ENCODE peak calls at places on chromosomes 1 and 21, in five cellular contexts. E is foreskin keratinocyte, R is tibial nerve, J is caudate nucleus, M is AG04450. K is an unnamed sample.
A peak's percentile ranks its signal among the peaks of the same experiment; 100 is the strongest.

GRCh38 chr1:247400685-247401084 is 15.3 kb upstream of the NLRP3 start:
- DNase-seq in M (no peak), R (no peak), J (no peak), E (no peak), K (no peak)

GRCh38 chr1:36881541-36881940 is 152.8 kb downstream of the GRIK3 start:
- DNase-seq in J (no peak), R (no peak), E (no peak), M (no peak), K (peak; percentile 35)

GRCh38 chr1:16451868-16452528 is 11.5 kb downstream of the NECAP2 start:
- DNase-seq in E (no peak), M (no peak), R (no peak), J (no peak), K (no peak)

GRCh38 chr1:64664287-64664686 is 80.6 kb upstream of the RAVER2 start:
- DNase-seq in J (peak; percentile 44), R (no peak), M (no peak), E (no peak), K (no peak)

GRCh38 chr21:41832230-41833137 is 46.7 kb downstream of the PRDM15 start:
- DNase-seq in E (no peak), R (no peak), J (no peak), M (no peak), K (no peak)

GRCh38 chr1:109404838-109405237 is 7.1 kb upstream of the SORT1 start:
- DNase-seq in M (no peak), R (no peak), J (no peak), E (no peak), K (no peak)

GRCh38 chr1:147897030-147897756 is 5.4 kb upstream of the GJA8 start:
- DNase-seq in R (no peak), M (no peak), E (peak; percentile 19), J (no peak), K (no peak)

GRCh38 chr1:58883037-58883887 is 99.4 kb upstream of the JUN start:
- DNase-seq in E (peak; percentile 96), M (peak; percentile 79), R (peak; percentile 63), J (no peak), K (no peak)

GRCh38 chr21:44845418-44846200 is 27.7 kb upstream of the SUMO3 start:
- DNase-seq in J (no peak), R (peak; percentile 21), E (peak; percentile 36), M (no peak), K (no peak)

GRCh38 chr1:145978860-145979745 is 14.6 kb downstream of the POLR3GL start:
- DNase-seq in M (peak; percentile 99), R (peak; percentile 89), J (peak; percentile 80), E (peak; percentile 99), K (peak; percentile 96)

GRCh38 chr1:56584910-56585528 is 5.7 kb upstream of the PLPP3 start:
- DNase-seq in M (peak; percentile 49), R (no peak), J (no peak), E (peak; percentile 28), K (no peak)

GRCh38 chr1:154866257-154866994 is 3.7 kb downstream of the KCNN3 start:
- DNase-seq in J (no peak), E (no peak), R (no peak), M (no peak), K (no peak)

GRCh38 chr1:70586046-70586445 is 175.0 kb downstream of the CTH start:
- DNase-seq in J (no peak), M (no peak), E (no peak), R (no peak), K (no peak)

GRCh38 chr1:198096390-198096789 is 60.4 kb upstream of the NEK7 start:
- DNase-seq in E (no peak), J (no peak), M (no peak), R (no peak), K (no peak)

GRCh38 chr1:204321665-204322064 is 38.1 kb downstream of the PLEKHA6 start:
- DNase-seq in R (no peak), M (no peak), J (no peak), E (peak; percentile 39), K (no peak)

GRCh38 chr21:33734818-33735217 is 92.5 kb downstream of the ITSN1 start:
- DNase-seq in M (no peak), E (no peak), R (no peak), J (no peak), K (no peak)

GRCh38 chr1:10936998-10937901 is 75.2 kb upstream of the TARDBP start:
- DNase-seq in J (no peak), E (peak; percentile 21), M (no peak), R (no peak), K (no peak)

GRCh38 chr1:111967067-111967690 is 22.3 kb downstream of the KCND3 start:
- DNase-seq in R (no peak), E (no peak), M (no peak), J (no peak), K (no peak)

GRCh38 chr1:115665746-115666145 is 24.0 kb downstream of the VANGL1 start:
- DNase-seq in M (no peak), J (no peak), R (no peak), E (no peak), K (no peak)

GRCh38 chr1:205542367-205542766 is 37.9 kb downstream of the CDK18 start:
- DNase-seq in R (no peak), M (no peak), E (no peak), J (no peak), K (no peak)

GRCh38 chr1:91736999-91737615 is 148.8 kb downstream of the TGFBR3 start:
- DNase-seq in E (peak; percentile 93), J (no peak), M (no peak), R (no peak), K (no peak)

GRCh38 chr1:116151739-116152576 is 40.8 kb downstream of the MAB21L3 start:
- DNase-seq in M (peak; percentile 21), J (peak; percentile 80), E (peak; percentile 49), R (peak; percentile 48), K (peak; percentile 84)

GRCh38 chr21:44962481-44962966 is 22.7 kb downstream of the SLX9 start:
- DNase-seq in E (peak; percentile 92), R (no peak), M (peak; percentile 99), J (no peak), K (no peak)

GRCh38 chr21:42235593-42235992 is 16.7 kb downstream of the ABCG1 start:
- DNase-seq in E (no peak), J (no peak), M (no peak), R (no peak), K (no peak)

GRCh38 chr1:170075186-170075585 is 691 bp upstream of the KIFAP3 start:
- DNase-seq in R (no peak), J (no peak), E (no peak), M (no peak), K (no peak)

GRCh38 chr1:43836267-43836951 is 97.2 kb upstream of the ARTN start:
- DNase-seq in M (no peak), R (no peak), E (peak; percentile 82), J (peak; percentile 25), K (no peak)

GRCh38 chr1:89466307-89466925 is 58.2 kb upstream of the LRRC8B start:
- DNase-seq in J (no peak), M (no peak), R (no peak), E (no peak), K (no peak)

GRCh38 chr1:68087184-68087583 is 36.8 kb upstream of the DIRAS3 start:
- DNase-seq in J (no peak), R (no peak), E (no peak), M (no peak), K (no peak)

DNA sequence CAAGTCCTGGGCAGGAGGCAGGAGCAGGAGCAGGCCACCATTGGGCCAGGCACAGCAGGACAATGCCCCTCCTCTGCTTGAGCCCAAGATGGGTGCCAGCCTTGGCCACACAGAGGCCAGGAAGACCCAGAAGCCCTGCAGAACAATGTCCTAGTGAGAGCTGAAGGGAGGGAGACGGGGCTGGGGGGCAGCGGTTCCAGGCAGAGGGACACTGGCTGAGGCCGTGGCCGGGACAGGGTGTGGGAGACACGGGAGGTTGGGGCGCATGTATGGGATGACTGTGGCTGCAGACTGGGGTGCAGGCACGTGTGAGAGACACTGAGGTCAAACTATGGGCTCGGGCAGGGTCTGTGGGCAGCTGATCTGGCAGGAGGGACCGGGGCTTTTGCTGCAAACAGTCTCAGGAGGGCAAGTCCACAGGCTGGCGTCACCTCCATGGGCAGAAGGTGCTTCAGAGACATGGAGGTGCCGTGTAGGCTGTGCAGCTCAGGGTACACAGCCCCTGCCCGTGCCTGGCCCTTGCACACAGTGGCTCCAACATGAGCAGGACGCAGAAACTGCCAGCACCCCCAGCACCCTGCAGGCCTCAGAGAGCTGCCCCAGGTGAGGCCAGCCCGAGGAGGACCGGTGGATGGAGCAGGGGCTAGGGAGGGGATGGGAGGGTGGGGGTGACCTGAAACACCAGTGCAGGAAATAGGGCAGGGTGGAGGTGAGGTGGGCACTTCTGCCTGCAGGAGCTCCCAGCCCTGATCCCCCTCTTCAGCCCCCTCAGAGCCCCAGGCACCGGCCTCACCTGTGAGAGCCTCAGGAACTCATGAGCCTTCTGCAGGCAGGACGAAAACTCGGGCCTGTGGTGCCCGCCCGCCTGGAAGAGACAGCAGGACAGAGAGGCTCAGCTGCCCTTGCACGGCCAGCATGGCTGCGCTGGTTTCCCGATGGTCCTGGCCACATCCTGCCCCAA is 19.5 kb downstream of the LSS start:
- DNase-seq in M (no peak), J (no peak), E (no peak), R (no peak), K (no peak)
- H3K27ac ChIP-seq in M (no peak overlapping the region), J (no peak overlapping the region), E (no peak overlapping the region), R (no peak overlapping the region), K (no peak overlapping the region)

GRCh38 chr1:27111771-27112573 is 43.0 kb downstream of the SLC9A1 start:
- DNase-seq in M (peak; percentile 99), E (peak; percentile 100), J (peak; percentile 43), R (peak; percentile 44), K (peak; percentile 92)
- H3K27ac ChIP-seq in M (peak overlapping the region; percentile 90), E (no peak overlapping the region), J (peak overlapping the region; percentile 32), R (no peak overlapping the region), K (peak overlapping the region; percentile 64)

GRCh38 chr1:101240041-101240430 is 3.2 kb downstream of the S1PR1 start:
- DNase-seq in E (no peak), J (no peak), R (no peak), M (no peak), K (no peak)

GRCh38 chr1:101239095-101240040 is 2.5 kb downstream of the S1PR1 start:
- DNase-seq in M (no peak), J (no peak), R (no peak), E (no peak), K (no peak)

GRCh38 chr1:101242331-101243050 is 5.7 kb downstream of the S1PR1 start:
- DNase-seq in M (no peak), J (no peak), E (no peak), R (no peak), K (no peak)

GRCh38 chr1:101238681-101239094 is 1.9 kb downstream of the S1PR1 start:
- DNase-seq in J (peak; percentile 57), M (peak; percentile 72), R (peak; percentile 70), E (peak; percentile 82), K (peak; percentile 86)

GRCh38 chr1:101241485-101242225 is 4.8 kb downstream of the S1PR1 start:
- DNase-seq in R (no peak), J (no peak), E (no peak), M (no peak), K (no peak)
- H3K27ac ChIP-seq in R (no peak overlapping the region), J (peak overlapping the region; percentile 53), E (no peak overlapping the region), M (no peak overlapping the region), K (no peak overlapping the region)

DNA sequence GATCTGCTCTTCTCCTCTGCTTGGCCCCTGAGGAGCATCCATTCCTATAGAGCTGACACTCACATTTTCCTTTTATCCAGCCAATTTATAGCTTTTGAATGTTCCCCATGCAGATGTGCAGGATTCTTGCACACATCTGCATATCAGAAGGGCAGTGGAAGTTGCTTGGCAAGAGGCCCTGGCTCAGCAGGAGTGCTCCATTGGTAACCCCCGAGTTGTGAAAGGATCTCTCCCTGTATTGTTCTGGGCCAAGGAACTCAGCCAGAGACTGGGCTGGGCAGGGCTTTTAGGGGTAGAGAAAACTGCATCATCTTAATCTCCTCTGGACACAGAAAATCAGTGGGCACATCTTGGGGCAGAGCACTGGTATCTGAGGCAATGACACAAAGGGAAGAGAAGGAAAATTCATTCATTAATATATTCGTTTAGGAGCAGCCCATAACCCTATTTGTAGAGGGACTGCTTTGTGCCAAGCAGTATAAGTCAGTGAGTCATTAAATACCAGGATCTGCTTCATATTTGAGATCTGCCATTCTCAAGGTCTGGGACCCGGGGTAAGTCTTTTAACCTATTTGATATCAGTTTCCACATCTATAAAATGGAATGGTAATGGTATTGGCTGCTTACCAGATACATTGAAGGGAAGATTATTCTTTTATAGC is 31.0 kb upstream of the BEND5 start:
- DNase-seq in R (no peak), M (no peak), J (no peak), E (no peak), K (no peak)
- H3K27ac ChIP-seq in R (no peak overlapping the region), M (no peak overlapping the region), J (no peak overlapping the region), E (no peak overlapping the region), K (peak overlapping the region; percentile 50)

K was measured in coronary artery.